ENCODE peak calls at places on chromosomes 7 and 10, in five cellular contexts. P, U, V, A and J are unnamed samples.

GRCh38 chr7:30141405-30142045 is 6.7 kb downstream of the MTURN start:
- DNase-seq in P (no peak), U (no peak), V (no peak), A (no peak), J (no peak)

GRCh38 chr10:123807444-123808035 is 84.1 kb downstream of the CPXM2 start:
- DNase-seq in P (no peak), U (peak), V (peak), A (no peak), J (no peak)

GRCh38 chr10:129972966-129973673 is 9.0 kb upstream of the EBF3 start:
- DNase-seq in P (no peak), U (no peak), V (no peak), A (no peak), J (no peak)

GRCh38 chr10:77036993-77037734 is 600.4 kb downstream of the KCNMA1 start:
- DNase-seq in P (peak), U (peak), V (peak), A (no peak), J (no peak)

GRCh38 chr10:47359626-47360418 is 11.7 kb downstream of the RBP3 start:
- DNase-seq in P (no peak), U (no peak), V (no peak), A (no peak), J (no peak)

GRCh38 chr10:70592746-70593512 is 9.6 kb downstream of the PRF1 start:
- DNase-seq in P (no peak), U (no peak), V (no peak), A (no peak), J (no peak)

GRCh38 chr7:149720372-149721083 is 52.9 kb downstream of the ZNF467 start:
- DNase-seq in P (no peak), U (no peak), V (no peak), A (no peak), J (no peak)

GRCh38 chr10:35532141-35532540 is 73.0 kb upstream of the GJD4 start:
- DNase-seq in P (no peak), U (no peak), V (no peak), A (no peak), J (no peak)

GRCh38 chr7:30845426-30846135 is 66.1 kb upstream of the AQP1 start:
- DNase-seq in P (peak), U (no peak), V (peak), A (no peak), J (peak)

GRCh38 chr7:114048386-114049235 is 129.8 kb upstream of the PPP1R3A start:
- DNase-seq in P (peak), U (no peak), V (peak), A (no peak), J (no peak)

GRCh38 chr10:62851449-62851848 is 35.3 kb upstream of the EGR2 start:
- DNase-seq in P (peak), U (peak), V (peak), A (no peak), J (no peak)

GRCh38 chr10:75525067-75525466 is 93.6 kb downstream of the LRMDA start:
- DNase-seq in P (peak), U (no peak), V (no peak), A (no peak), J (no peak)

GRCh38 chr7:46058424-46058823 is 137.4 kb upstream of the IGFBP3 start:
- DNase-seq in P (peak), U (no peak), V (peak), A (no peak), J (no peak)

GRCh38 chr10:42987121-42987541 is 89.7 kb upstream of the RET start:
- DNase-seq in P (no peak), U (no peak), V (no peak), A (no peak), J (no peak)

GRCh38 chr7:151925446-151926335 is 30.6 kb upstream of the GALNTL5 start:
- DNase-seq in P (peak), U (no peak), V (peak), A (no peak), J (no peak)

GRCh38 chr7:25989140-25989705 is 162.8 kb upstream of the NFE2L3 start:
- DNase-seq in P (no peak), U (no peak), V (no peak), A (no peak), J (no peak)

GRCh38 chr10:46552526-46553237 is 3.8 kb downstream of the GPRIN2 start:
- DNase-seq in P (no peak), U (peak), V (no peak), A (no peak), J (no peak)

GRCh38 chr10:114648368-114648767 is 9.7 kb downstream of the ABLIM1 start:
- DNase-seq in P (peak), U (no peak), V (peak), A (no peak), J (peak)

GRCh38 chr7:121062684-121063279 is 74.3 kb downstream of the CPED1 start:
- DNase-seq in P (no peak), U (no peak), V (no peak), A (no peak), J (no peak)

GRCh38 chr10:74542077-74542476 is 284.3 kb upstream of the KAT6B start:
- DNase-seq in P (no peak), U (no peak), V (peak), A (no peak), J (peak)

GRCh38 chr10:98469532-98469931 is 22.8 kb upstream of the HPS1 start:
- DNase-seq in P (no peak), U (peak), V (no peak), A (no peak), J (no peak)

GRCh38 chr7:157003445-157004049 is 6.9 kb downstream of the MNX1 start:
- DNase-seq in P (no peak), U (peak), V (no peak), A (no peak), J (no peak)

GRCh38 chr7:157002819-157003421 is 7.5 kb downstream of the MNX1 start:
- DNase-seq in P (no peak), U (no peak), V (no peak), A (no peak), J (no peak)

GRCh38 chr7:157004839-157005455 is 5.5 kb downstream of the MNX1 start:
- DNase-seq in P (no peak), U (no peak), V (no peak), A (no peak), J (no peak)

GRCh38 chr7:157005456-157006204 is 4.8 kb downstream of the MNX1 start:
- DNase-seq in P (no peak), U (no peak), V (peak), A (no peak), J (no peak)

GRCh38 chr7:157004050-157004838 is 6.2 kb downstream of the MNX1 start:
- DNase-seq in P (no peak), U (no peak), V (peak), A (no peak), J (no peak)
- H3K4me3 ChIP-seq in P (peak), U (no peak), V (no peak), A (no peak), J (no peak)

DNA sequence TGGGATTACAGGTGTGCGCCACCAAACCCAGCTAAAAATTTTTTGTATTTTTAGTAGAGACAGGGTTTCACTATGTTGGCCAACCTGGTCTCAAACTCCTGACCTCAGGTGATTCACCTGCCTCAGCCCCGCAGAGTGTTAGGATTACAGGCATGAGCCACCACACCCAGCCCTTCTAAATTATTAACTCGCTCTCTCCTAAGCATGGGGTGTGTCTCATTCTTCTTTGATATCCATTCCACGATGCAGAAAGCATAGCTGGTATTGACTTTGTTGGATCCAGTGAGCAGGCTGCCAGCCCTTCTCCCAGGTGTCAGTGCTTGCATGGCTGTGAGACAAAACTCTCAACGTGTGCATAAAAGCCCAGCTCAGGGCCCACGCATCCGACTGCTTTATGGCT is 254.1 kb upstream of the PFKP start:
- DNase-seq in P (no peak), U (no peak), V (no peak), A (no peak), J (no peak)
- H3K4me3 ChIP-seq in P (no peak), U (no peak), V (no peak), A (no peak), J (no peak)

DNA sequence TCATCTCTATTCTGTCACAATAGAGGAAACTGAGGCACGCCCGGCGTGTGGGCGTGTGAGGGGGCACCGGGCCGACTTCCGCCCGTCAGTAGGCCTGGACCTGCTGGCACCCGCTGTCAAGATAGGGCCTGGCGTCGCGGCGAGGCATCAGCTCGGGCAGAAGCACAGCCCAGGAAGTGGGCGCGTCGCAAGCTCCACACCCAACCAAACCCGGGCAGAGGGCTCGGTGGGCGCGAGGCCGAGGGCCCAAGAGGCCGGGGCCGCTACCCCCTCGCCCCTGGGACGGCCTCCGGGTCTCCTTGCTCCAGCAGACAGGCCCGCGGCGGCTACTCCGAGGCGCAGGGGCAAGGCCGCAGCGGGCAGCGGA is 91.2 kb downstream of the SPAG6 start:
- DNase-seq in P (no peak), U (no peak), V (no peak), A (no peak), J (no peak)
- H3K4me3 ChIP-seq in P (peak), U (no peak), V (peak), A (peak), J (peak)

GRCh38 chr10:69326692-69327091 is 48.4 kb downstream of the HK1 start:
- DNase-seq in P (no peak), U (no peak), V (no peak), A (no peak), J (no peak)

GRCh38 chr10:69327463-69328345 is 49.4 kb downstream of the HK1 start:
- DNase-seq in P (peak), U (no peak), V (no peak), A (no peak), J (no peak)

GRCh38 chr10:69331161-69331560 is 52.9 kb downstream of the HK1 start:
- DNase-seq in P (no peak), U (no peak), V (no peak), A (no peak), J (no peak)

GRCh38 chr10:69329721-69330178 is 51.5 kb downstream of the HK1 start:
- DNase-seq in P (no peak), U (no peak), V (no peak), A (no peak), J (no peak)

DNA sequence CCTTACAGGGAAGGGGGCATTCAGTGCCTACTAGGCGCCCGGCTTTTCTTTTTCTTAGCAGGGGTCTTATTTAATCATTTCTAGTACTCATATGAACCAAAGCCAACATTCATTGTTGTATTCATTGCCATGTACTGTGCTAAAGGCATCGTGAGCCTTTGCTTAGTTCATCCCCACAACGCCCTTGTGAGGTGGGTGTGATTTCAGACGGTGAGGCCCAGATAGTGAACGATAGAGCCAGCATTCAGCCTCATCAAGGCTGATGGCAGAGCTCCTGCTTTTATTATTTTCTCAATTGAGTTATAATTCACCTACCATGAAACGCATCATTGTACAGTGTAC is 50.0 kb downstream of the HK1 start:
- DNase-seq in P (no peak), U (no peak), V (no peak), A (no peak), J (no peak)
- H3K4me3 ChIP-seq in P (no peak), U (no peak), V (no peak), A (no peak), J (no peak)

GRCh38 chr10:92690211-92691041 is 671 bp downstream of the HHEX start:
- DNase-seq in P (peak), U (peak), V (peak), A (peak), J (no peak)

GRCh38 chr10:92691042-92691590 is 1.4 kb downstream of the HHEX start:
- DNase-seq in P (no peak), U (peak), V (no peak), A (no peak), J (no peak)

GRCh38 chr10:92692085-92692671 is 2.4 kb downstream of the HHEX start:
- DNase-seq in P (no peak), U (no peak), V (no peak), A (no peak), J (no peak)

GRCh38 chr10:92692697-92693533 is 3.2 kb downstream of the HHEX start:
- DNase-seq in P (no peak), U (no peak), V (no peak), A (no peak), J (no peak)

DNA sequence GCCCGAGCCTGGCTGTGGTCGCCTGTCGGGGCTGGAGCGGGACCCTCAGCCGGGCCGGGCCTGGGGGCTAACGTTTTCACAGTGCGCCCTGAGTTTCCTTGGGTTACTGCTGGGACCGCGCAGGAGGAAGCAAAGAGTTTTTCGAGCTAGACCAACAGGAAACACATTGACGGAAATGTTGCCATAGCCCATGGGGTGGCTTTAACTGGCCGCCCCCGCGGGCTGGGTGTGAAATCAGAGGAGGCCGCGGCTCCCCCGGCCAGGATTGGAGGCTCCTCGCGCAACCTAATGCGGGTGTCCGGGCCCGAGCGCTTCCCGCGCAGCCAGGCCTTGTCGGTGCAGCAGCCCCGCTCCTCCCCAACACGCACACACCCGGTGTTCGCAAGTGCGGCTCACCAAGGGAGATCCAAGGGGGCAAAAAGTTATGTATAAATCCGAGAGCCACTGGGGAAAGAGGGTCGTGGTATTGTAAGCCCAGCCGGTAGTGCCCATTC is 1.9 kb downstream of the HHEX start:
- DNase-seq in P (no peak), U (peak), V (no peak), A (no peak), J (no peak)
- H3K4me3 ChIP-seq in P (no peak), U (peak), V (no peak), A (peak), J (no peak)

GRCh38 chr10:131420867-131421266 is 109.3 kb upstream of the TCERG1L start:
- DNase-seq in P (no peak), U (no peak), V (no peak), A (no peak), J (no peak)
- H3K4me3 ChIP-seq in P (no peak), U (no peak), V (no peak), A (no peak), J (no peak)

GRCh38 chr7:1956611-1957470 is 275.9 kb downstream of the MAD1L1 start:
- DNase-seq in P (no peak), U (no peak), V (no peak), A (no peak), J (no peak)
- H3K4me3 ChIP-seq in P (no peak), U (no peak), V (no peak), A (no peak), J (no peak)

GRCh38 chr10:96814264-96814663 is 17.8 kb upstream of the LCOR start:
- DNase-seq in P (peak), U (no peak), V (peak), A (no peak), J (no peak)
- H3K4me3 ChIP-seq in P (no peak), U (no peak), V (no peak), A (no peak), J (no peak)

GRCh38 chr10:72756674-72757385 is 64.9 kb downstream of the MCU start:
- DNase-seq in P (no peak), U (peak), V (no peak), A (no peak), J (no peak)
- H3K4me3 ChIP-seq in P (no peak), U (peak), V (no peak), A (no peak), J (no peak)

DNA sequence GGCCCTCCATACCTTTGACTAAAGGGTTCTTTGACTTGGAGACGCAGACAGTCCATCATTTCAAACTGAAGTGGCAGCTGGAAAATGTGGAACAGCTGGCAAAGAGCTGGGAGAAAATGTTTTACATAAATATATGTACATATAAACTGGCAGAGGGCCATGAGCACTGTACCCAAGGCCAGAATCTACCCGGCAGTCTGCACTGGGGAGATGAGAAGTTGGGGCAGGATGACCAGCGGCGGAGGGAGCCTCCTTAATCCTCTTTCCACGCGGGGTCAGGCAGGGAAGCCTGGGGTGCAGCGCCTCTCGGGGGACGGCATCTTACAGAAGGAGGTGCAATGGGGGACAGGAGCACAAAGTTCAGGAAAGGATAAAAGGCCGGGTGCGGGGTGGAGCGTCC is 1.3 kb downstream of the GLI3 start:
- DNase-seq in P (no peak), U (peak), V (peak), A (no peak), J (no peak)
- H3K4me3 ChIP-seq in P (peak), U (peak), V (peak), A (no peak), J (peak)